ENCODE peak calls at places on chromosomes 13 and 19, in five cellular contexts. L is stimulated activated CD4-positive, alpha-beta T cell treated with anti-CD3 and anti-CD28 coated beads, Interleukin-1b, Interleukin-23, amount 100 ng/mL, for 1 hour; C is GM04504; G is nephron progenitor cell; D is activated CD4-positive, CD25-positive, alpha-beta regulatory T cell. A is an unnamed sample.

GRCh38 chr13:44231786-44232516 is 141.7 kb upstream of the SERP2 start:
- DNase-seq in L (no peak), D (no peak), C (peak; percentile 46), G (no peak), A (peak; percentile 86)

GRCh38 chr19:15722956-15723355 is 4.9 kb upstream of the OR10H2 start:
- DNase-seq in L (no peak), D (no peak), G (no peak), C (no peak), A (no peak)

GRCh38 chr13:101398920-101399319 is 17.4 kb downstream of the NALCN start:
- DNase-seq in L (no peak), C (no peak), G (no peak), D (no peak), A (peak; percentile 27)

GRCh38 chr19:48085904-48086864 is 24.4 kb downstream of the PLA2G4C start:
- DNase-seq in D (no peak), L (no peak), C (no peak), G (no peak), A (no peak)

GRCh38 chr13:56864451-56864850 is 276.3 kb upstream of the PRR20A start:
- DNase-seq in C (no peak), D (no peak), L (no peak), G (no peak), A (no peak)

GRCh38 chr13:51233117-51233826 is 11.1 kb downstream of the FAM124A start:
- DNase-seq in G (no peak), C (no peak), D (no peak), L (no peak), A (no peak)

GRCh38 chr13:79197933-79198332 is 208.1 kb downstream of the RBM26 start:
- DNase-seq in D (no peak), C (no peak), G (no peak), L (no peak), A (no peak)

GRCh38 chr19:14795078-14795721 is 16.8 kb upstream of the ADGRE2 start:
- DNase-seq in G (no peak), L (no peak), D (no peak), C (no peak), A (no peak)

GRCh38 chr19:3575949-3576673 is 3.4 kb downstream of the HMG20B start:
- DNase-seq in C (no peak), L (no peak), D (no peak), G (no peak), A (no peak)